ENCODE peak calls at places on chromosome 10, in eight cellular contexts. H is iPS DF 6.9; M is bronchial epithelial cell; G is effector memory CD4-positive, alpha-beta T cell; Z is activated CD4-positive, alpha-beta T cell treated with anti-CD3 and anti-CD28 coated beads for 24 hours; R is NCI-H748 treated with DMSO at 0.1 percent for 48 hours; X is RPMI7951; A is Caki2. T is an unnamed sample.

GRCh38 chr10:94279835-94280709 is 82.7 kb downstream of the NOC3L start:
- DNase-seq in H (peak), M (peak), G (peak), Z (peak), R (peak), X (peak), A (peak), T (no peak)

GRCh38 chr10:59336632-59337031 is 25.7 kb downstream of the FAM13C start:
- DNase-seq in H (no peak), M (peak), G (no peak), Z (no peak), R (no peak), X (no peak), A (no peak), T (no peak)

GRCh38 chr10:4686644-4686996 is 139.4 kb upstream of the AKR1E2 start:
- DNase-seq in H (no peak), M (peak), G (no peak), Z (peak), R (no peak), X (peak), A (peak), T (peak)

GRCh38 chr10:97888641-97889262 is 39.1 kb downstream of the GOLGA7B start:
- DNase-seq in H (no peak), M (peak), G (no peak), Z (no peak), R (peak), X (peak), A (peak), T (no peak)

GRCh38 chr10:82609845-82610244 is 734.9 kb downstream of the NRG3 start:
- DNase-seq in H (no peak), M (no peak), G (no peak), Z (no peak), R (no peak), X (no peak), A (no peak), T (no peak)

GRCh38 chr10:11344550-11344949 is 266.9 kb downstream of the USP6NL start:
- DNase-seq in H (no peak), M (no peak), G (no peak), Z (no peak), R (no peak), X (no peak), A (no peak), T (no peak)

GRCh38 chr10:30505543-30506298 is 71.7 kb downstream of the MAP3K8 start:
- DNase-seq in H (no peak), M (no peak), G (no peak), Z (no peak), R (no peak), X (no peak), A (no peak), T (no peak)

GRCh38 chr10:30834143-30834542 is 197.5 kb downstream of the ZNF438 start:
- DNase-seq in H (no peak), M (no peak), G (no peak), Z (no peak), R (no peak), X (no peak), A (no peak), T (no peak)

GRCh38 chr10:112637901-112638300 is 190.9 kb downstream of the VTI1A start:
- DNase-seq in H (no peak), M (no peak), G (no peak), Z (no peak), R (no peak), X (no peak), A (no peak), T (no peak)

GRCh38 chr10:110491346-110491745 is 6.4 kb upstream of the DUSP5 start:
- DNase-seq in H (no peak), M (no peak), G (no peak), Z (no peak), R (no peak), X (no peak), A (peak), T (no peak)

GRCh38 chr10:80137926-80138325 is 5.4 kb downstream of the PLAC9 start:
- DNase-seq in H (no peak), M (no peak), G (no peak), Z (no peak), R (no peak), X (no peak), A (no peak), T (no peak)

GRCh38 chr10:116689096-116689495 is 53.3 kb downstream of the HSPA12A start:
- DNase-seq in H (no peak), M (no peak), G (no peak), Z (no peak), R (no peak), X (no peak), A (no peak), T (no peak)

GRCh38 chr10:73827346-73828089 is 16.1 kb upstream of the NDST2 start:
- DNase-seq in H (no peak), M (peak), G (no peak), Z (no peak), R (no peak), X (peak), A (peak), T (no peak)

GRCh38 chr10:116845823-116846222 is 3.5 kb upstream of the ENO4 start:
- DNase-seq in H (no peak), M (no peak), G (no peak), Z (no peak), R (no peak), X (peak), A (no peak), T (no peak)